ENCODE peak calls at places on chromosome 15, in seven cellular contexts. One of them, this sample, is unnamed.

GRCh38 chr15:77578641-77579372 is 53.9 kb downstream of the LINGO1 start:
- DNase-seq in A549: no peak
- DNase-seq in skeletal muscle cell: no peak
- DNase-seq in breast epithelium: no peak
- DNase-seq in keratinocyte: no peak
- DNase-seq in spleen: no peak
- DNase-seq in aorta: no peak
- DNase-seq in this sample: no peak

GRCh38 chr15:23438816-23439466 is 8.1 kb downstream of the GOLGA6L2 start:
- DNase-seq in keratinocyte: no peak
- DNase-seq in aorta: no peak
- DNase-seq in breast epithelium: no peak
- DNase-seq in spleen: no peak
- DNase-seq in A549: no peak
- DNase-seq in skeletal muscle cell: no peak
- DNase-seq in this sample: no peak

GRCh38 chr15:91864669-91865068 is 11.2 kb downstream of the SLCO3A1 start:
- DNase-seq in A549: no peak
- DNase-seq in skeletal muscle cell: no peak
- DNase-seq in breast epithelium: no peak
- DNase-seq in spleen: no peak
- DNase-seq in keratinocyte: no peak
- DNase-seq in aorta: no peak
- DNase-seq in this sample: no peak

GRCh38 chr15:31609243-31609642 is 282.6 kb downstream of the KLF13 start:
- DNase-seq in A549: no peak
- DNase-seq in keratinocyte: peak
- DNase-seq in aorta: no peak
- DNase-seq in breast epithelium: no peak
- DNase-seq in skeletal muscle cell: no peak
- DNase-seq in spleen: no peak
- DNase-seq in this sample: no peak

GRCh38 chr15:80988148-80988796 is 1.3 kb downstream of the MESD start:
- DNase-seq in spleen: no peak
- DNase-seq in keratinocyte: no peak
- DNase-seq in skeletal muscle cell: no peak
- DNase-seq in A549: no peak
- DNase-seq in breast epithelium: no peak
- DNase-seq in aorta: no peak
- DNase-seq in this sample: no peak

GRCh38 chr15:89003865-89004725 is 84.2 kb upstream of the ABHD2 start:
- DNase-seq in keratinocyte: no peak
- DNase-seq in breast epithelium: no peak
- DNase-seq in A549: peak
- DNase-seq in aorta: peak
- DNase-seq in spleen: no peak
- DNase-seq in skeletal muscle cell: no peak
- DNase-seq in this sample: no peak

GRCh38 chr15:73851679-73852078 is 21.7 kb upstream of the TBC1D21 start:
- DNase-seq in A549: peak
- DNase-seq in breast epithelium: no peak
- DNase-seq in keratinocyte: peak
- DNase-seq in aorta: no peak
- DNase-seq in skeletal muscle cell: no peak
- DNase-seq in spleen: no peak
- DNase-seq in this sample: no peak

GRCh38 chr15:35911052-35911780 is 365.3 kb upstream of the DPH6 start:
- DNase-seq in breast epithelium: no peak
- DNase-seq in keratinocyte: no peak
- DNase-seq in skeletal muscle cell: no peak
- DNase-seq in A549: no peak
- DNase-seq in aorta: no peak
- DNase-seq in spleen: no peak
- DNase-seq in this sample: no peak

GRCh38 chr15:70835415-70835814 is 18.5 kb downstream of the LARP6 start:
- DNase-seq in keratinocyte: no peak
- DNase-seq in A549: no peak
- DNase-seq in aorta: peak
- DNase-seq in spleen: no peak
- DNase-seq in skeletal muscle cell: no peak
- DNase-seq in breast epithelium: no peak
- DNase-seq in this sample: peak

GRCh38 chr15:25739687-25740121 is 123.4 kb downstream of the ATP10A start:
- DNase-seq in keratinocyte: no peak
- DNase-seq in breast epithelium: no peak
- DNase-seq in skeletal muscle cell: peak
- DNase-seq in A549: peak
- DNase-seq in spleen: no peak
- DNase-seq in aorta: no peak
- DNase-seq in this sample: no peak

GRCh38 chr15:100346866-100347512 is 5.2 kb upstream of the ADAMTS17 start:
- DNase-seq in A549: no peak
- DNase-seq in skeletal muscle cell: no peak
- DNase-seq in spleen: no peak
- DNase-seq in keratinocyte: no peak
- DNase-seq in breast epithelium: no peak
- DNase-seq in aorta: no peak
- DNase-seq in this sample: no peak

GRCh38 chr15:27538325-27538724 is 560.8 kb downstream of the OCA2 start:
- DNase-seq in skeletal muscle cell: no peak
- DNase-seq in aorta: no peak
- DNase-seq in A549: no peak
- DNase-seq in keratinocyte: no peak
- DNase-seq in spleen: no peak
- DNase-seq in breast epithelium: no peak
- DNase-seq in this sample: no peak

GRCh38 chr15:39511000-39511914 is 69.6 kb upstream of the THBS1 start:
- DNase-seq in spleen: no peak
- DNase-seq in keratinocyte: no peak
- DNase-seq in A549: peak
- DNase-seq in skeletal muscle cell: peak
- DNase-seq in breast epithelium: no peak
- DNase-seq in aorta: peak
- DNase-seq in this sample: peak

GRCh38 chr15:47129033-47129432 is 588.3 kb upstream of the SEMA6D start:
- DNase-seq in A549: no peak
- DNase-seq in skeletal muscle cell: no peak
- DNase-seq in keratinocyte: no peak
- DNase-seq in aorta: no peak
- DNase-seq in breast epithelium: no peak
- DNase-seq in spleen: no peak
- DNase-seq in this sample: no peak

GRCh38 chr15:98924311-98925049 is 83.1 kb downstream of the PGPEP1L start:
- DNase-seq in skeletal muscle cell: no peak
- DNase-seq in A549: no peak
- DNase-seq in aorta: no peak
- DNase-seq in breast epithelium: no peak
- DNase-seq in spleen: no peak
- DNase-seq in keratinocyte: no peak
- DNase-seq in this sample: no peak

GRCh38 chr15:94478763-94479162 is 247.4 kb downstream of the MCTP2 start:
- DNase-seq in keratinocyte: no peak
- DNase-seq in skeletal muscle cell: no peak
- DNase-seq in A549: no peak
- DNase-seq in aorta: no peak
- DNase-seq in breast epithelium: no peak
- DNase-seq in spleen: no peak
- DNase-seq in this sample: no peak

GRCh38 chr15:71051539-71051938 is 63.7 kb upstream of the THSD4 start:
- DNase-seq in aorta: no peak
- DNase-seq in spleen: no peak
- DNase-seq in breast epithelium: no peak
- DNase-seq in keratinocyte: no peak
- DNase-seq in A549: no peak
- DNase-seq in skeletal muscle cell: peak
- DNase-seq in this sample: no peak

GRCh38 chr15:98983333-98983732 is 24.3 kb downstream of the PGPEP1L start:
- DNase-seq in breast epithelium: no peak
- DNase-seq in keratinocyte: no peak
- DNase-seq in aorta: peak
- DNase-seq in A549: peak
- DNase-seq in skeletal muscle cell: peak
- DNase-seq in spleen: no peak
- DNase-seq in this sample: peak

GRCh38 chr15:83444936-83445335 is 2.2 kb upstream of the SH3GL3 start:
- DNase-seq in aorta: no peak
- DNase-seq in A549: no peak
- DNase-seq in spleen: no peak
- DNase-seq in skeletal muscle cell: no peak
- DNase-seq in keratinocyte: no peak
- DNase-seq in breast epithelium: no peak
- DNase-seq in this sample: no peak

GRCh38 chr15:83446417-83446816 is 724 bp upstream of the SH3GL3 start:
- DNase-seq in keratinocyte: no peak
- DNase-seq in spleen: no peak
- DNase-seq in skeletal muscle cell: no peak
- DNase-seq in aorta: no peak
- DNase-seq in A549: no peak
- DNase-seq in breast epithelium: no peak
- DNase-seq in this sample: no peak

GRCh38 chr15:83445653-83446052 is 1.5 kb upstream of the SH3GL3 start:
- DNase-seq in spleen: no peak
- DNase-seq in aorta: no peak
- DNase-seq in A549: no peak
- DNase-seq in skeletal muscle cell: no peak
- DNase-seq in breast epithelium: no peak
- DNase-seq in keratinocyte: no peak
- DNase-seq in this sample: no peak

GRCh38 chr15:83449250-83449671 is 2.1 kb downstream of the SH3GL3 start:
- DNase-seq in aorta: no peak
- DNase-seq in A549: no peak
- DNase-seq in spleen: no peak
- DNase-seq in breast epithelium: no peak
- DNase-seq in keratinocyte: no peak
- DNase-seq in skeletal muscle cell: no peak
- DNase-seq in this sample: no peak

GRCh38 chr15:83446904-83447708 is at the start of gene SH3GL3:
- DNase-seq in spleen: peak
- DNase-seq in breast epithelium: peak
- DNase-seq in keratinocyte: no peak
- DNase-seq in skeletal muscle cell: peak
- DNase-seq in A549: peak
- DNase-seq in aorta: peak
- DNase-seq in this sample: peak
- H3K4me3 ChIP-seq in spleen: peak
- H3K4me3 ChIP-seq in breast epithelium: peak
- H3K4me3 ChIP-seq in keratinocyte: peak
- H3K4me3 ChIP-seq in skeletal muscle cell: peak
- H3K4me3 ChIP-seq in A549: peak
- H3K4me3 ChIP-seq in aorta: peak
- H3K4me3 ChIP-seq in this sample: peak

DNA sequence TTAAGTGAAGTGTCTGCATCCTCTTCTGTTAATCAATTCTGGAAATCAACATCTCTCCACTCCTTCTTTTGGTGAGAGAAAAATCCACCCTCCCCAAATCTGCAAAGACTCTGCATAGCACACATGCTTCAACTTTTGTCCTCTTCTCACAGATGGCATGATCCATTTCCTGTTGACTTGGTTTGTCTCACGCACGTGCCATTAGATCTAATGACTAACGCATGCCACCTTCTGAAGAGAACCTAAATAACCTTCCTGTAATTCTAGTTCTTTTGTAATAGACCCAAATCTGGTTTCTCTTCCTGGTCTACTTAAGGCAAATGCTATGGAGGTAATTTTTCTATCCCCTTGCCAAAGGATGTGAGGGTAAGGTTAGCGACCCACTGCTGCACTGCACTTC is 51.0 kb upstream of the ATOSA start:
- DNase-seq in keratinocyte: no peak
- DNase-seq in spleen: no peak
- DNase-seq in A549: peak
- DNase-seq in aorta: no peak
- DNase-seq in skeletal muscle cell: no peak
- DNase-seq in breast epithelium: no peak
- DNase-seq in this sample: no peak
- H3K4me3 ChIP-seq in keratinocyte: no peak
- H3K4me3 ChIP-seq in spleen: no peak
- H3K4me3 ChIP-seq in A549: no peak
- H3K4me3 ChIP-seq in aorta: no peak
- H3K4me3 ChIP-seq in skeletal muscle cell: no peak
- H3K4me3 ChIP-seq in breast epithelium: no peak
- H3K4me3 ChIP-seq in this sample: no peak

DNA sequence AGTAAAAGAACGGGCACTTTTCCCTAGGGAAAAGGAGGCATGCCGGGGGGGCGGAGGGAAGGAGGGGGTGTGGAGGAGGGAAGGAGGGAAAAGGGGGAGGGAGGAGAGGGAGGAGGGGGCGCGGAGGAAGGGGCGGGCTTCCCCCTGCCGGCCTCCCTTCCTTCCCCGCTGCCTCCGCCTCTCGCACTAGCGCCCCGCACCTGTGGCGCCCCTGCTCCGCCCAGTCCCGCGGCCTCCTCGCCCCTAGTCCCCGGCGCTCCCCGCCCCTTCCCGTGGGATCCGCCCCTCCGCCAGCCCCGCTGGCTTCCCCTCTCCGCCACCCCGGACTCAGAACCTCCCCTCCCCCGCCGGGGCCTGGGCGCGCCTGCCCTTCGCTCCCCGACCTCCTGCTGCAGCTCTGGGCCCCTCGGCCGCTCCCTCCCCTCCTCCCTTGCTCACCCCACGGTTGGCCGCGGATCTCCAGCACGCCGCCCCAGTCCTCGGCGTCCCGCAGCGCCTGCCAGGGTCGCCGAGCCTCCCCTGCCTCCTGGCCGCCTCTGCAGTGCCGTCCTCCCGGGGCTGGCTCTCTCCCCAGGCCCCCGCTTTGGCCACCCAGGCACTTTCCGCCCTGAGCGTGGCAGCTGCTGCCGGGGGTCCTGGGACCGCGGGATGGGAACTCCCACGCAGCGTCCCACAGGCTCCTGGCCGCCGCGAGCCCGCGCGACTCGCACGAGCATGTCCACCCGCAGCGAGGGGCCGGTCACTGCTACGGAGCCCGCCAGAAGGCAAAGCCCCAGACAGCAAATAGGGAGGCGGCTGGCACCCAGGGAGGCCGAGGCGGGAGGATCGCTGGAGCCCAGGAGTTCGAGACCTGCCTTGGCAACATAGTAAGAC is 147.4 kb downstream of the TJP1 start:
- DNase-seq in skeletal muscle cell: no peak
- DNase-seq in spleen: peak
- DNase-seq in aorta: peak
- DNase-seq in A549: peak
- DNase-seq in keratinocyte: no peak
- DNase-seq in breast epithelium: no peak
- DNase-seq in this sample: no peak
- H3K4me3 ChIP-seq in skeletal muscle cell: peak
- H3K4me3 ChIP-seq in spleen: peak
- H3K4me3 ChIP-seq in aorta: peak
- H3K4me3 ChIP-seq in A549: peak
- H3K4me3 ChIP-seq in keratinocyte: peak
- H3K4me3 ChIP-seq in breast epithelium: peak
- H3K4me3 ChIP-seq in this sample: peak

DNA sequence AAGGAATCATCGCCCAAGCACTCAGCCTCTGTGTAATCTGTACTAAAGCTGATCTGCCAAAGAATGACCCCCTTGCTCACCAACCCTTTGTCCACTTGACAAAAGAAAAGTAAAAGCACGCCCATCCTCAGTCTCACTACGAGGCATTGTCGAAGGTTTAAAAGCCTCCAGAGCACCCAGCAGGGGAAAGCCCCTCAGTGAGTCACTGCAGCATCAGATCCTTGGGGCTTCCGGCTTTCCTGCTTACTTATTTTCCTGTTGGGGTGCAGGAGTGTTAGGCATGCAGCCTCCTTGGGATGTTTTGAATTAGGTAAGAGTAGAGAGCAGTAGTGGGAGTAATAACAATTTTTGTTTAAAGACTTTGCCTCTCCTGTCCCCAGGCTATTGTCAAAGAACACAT is 216.1 kb downstream of the MTHFS start:
- DNase-seq in keratinocyte: peak
- DNase-seq in aorta: no peak
- DNase-seq in breast epithelium: no peak
- DNase-seq in skeletal muscle cell: peak
- DNase-seq in A549: peak
- DNase-seq in spleen: no peak
- DNase-seq in this sample: no peak
- H3K4me3 ChIP-seq in keratinocyte: no peak
- H3K4me3 ChIP-seq in aorta: no peak
- H3K4me3 ChIP-seq in breast epithelium: no peak
- H3K4me3 ChIP-seq in skeletal muscle cell: no peak
- H3K4me3 ChIP-seq in A549: no peak
- H3K4me3 ChIP-seq in spleen: no peak
- H3K4me3 ChIP-seq in this sample: no peak

This sample was measured in sigmoid colon.